ENCODE peak calls at places on chromosome 17, in nine cellular contexts. Q is stomach; A is CD8-positive, alpha-beta T cell; M is A549; V is tibial nerve; N is HepG2; P is heart right ventricle; J is SK-N-SH; K is iPS DF 6.9. X is an unnamed sample. For H3K4me1, the result is how much of the 10 kb centered on the place peaks cover.

GRCh38 chr17:21191698-21192097 is 22.3 kb downstream of the TMEM11 start:
- DNase-seq in Q (no peak), A (no peak), M (no peak), V (no peak), N (no peak), P (no peak), J (peak), K (no peak), X (no peak)

GRCh38 chr17:44931376-44931775 is 16.1 kb upstream of the GFAP start:
- DNase-seq in Q (no peak), A (no peak), M (no peak), V (no peak), N (no peak), P (no peak), J (peak), K (no peak), X (no peak)

GRCh38 chr17:62965149-62965648 is 836 bp upstream of the TANC2 start:
- DNase-seq in Q (no peak), A (no peak), M (no peak), V (no peak), N (no peak), P (no peak), J (no peak), K (no peak), X (peak)

GRCh38 chr17:40551874-40552768 is 13.2 kb downstream of the CCR7 start:
- DNase-seq in Q (peak), A (peak), M (peak), V (peak), N (peak), P (no peak), J (no peak), K (no peak), X (no peak)

GRCh38 chr17:29155235-29155965 is 24.8 kb downstream of the MYO18A start:
- DNase-seq in Q (peak), A (peak), M (peak), V (no peak), N (peak), P (no peak), J (peak), K (no peak), X (no peak)

GRCh38 chr17:12990041-12990808 is 27.6 kb downstream of the ELAC2 start:
- DNase-seq in Q (peak), A (no peak), M (no peak), V (no peak), N (no peak), P (peak), J (no peak), K (no peak), X (no peak)

GRCh38 chr17:69609495-69610315 is 195.2 kb downstream of the MAP2K6 start:
- DNase-seq in Q (no peak), A (no peak), M (peak), V (no peak), N (peak), P (no peak), J (no peak), K (peak), X (no peak)

GRCh38 chr17:5881849-5882248 is 188.3 kb upstream of the WSCD1 start:
- DNase-seq in Q (no peak), A (no peak), M (no peak), V (no peak), N (no peak), P (no peak), J (no peak), K (no peak), X (no peak)

GRCh38 chr17:67891481-67892119 is 66.3 kb downstream of the BPTF start:
- DNase-seq in Q (no peak), A (no peak), M (peak), V (no peak), N (no peak), P (no peak), J (peak), K (no peak), X (no peak)

GRCh38 chr17:43766413-43767052 is 7.9 kb upstream of the SOST start:
- DNase-seq in Q (peak), A (peak), M (peak), V (peak), N (peak), P (peak), J (peak), K (no peak), X (peak)

GRCh38 chr17:42744283-42744805 is 496 bp downstream of the EZH1 start:
- DNase-seq in Q (peak), A (peak), M (peak), V (peak), N (peak), P (peak), J (no peak), K (no peak), X (peak)

GRCh38 chr17:15076991-15077663 is 188.0 kb downstream of the PMP22 start:
- DNase-seq in Q (no peak), A (no peak), M (no peak), V (no peak), N (no peak), P (no peak), J (no peak), K (no peak), X (no peak)

GRCh38 chr17:41633498-41634197 is 9.3 kb upstream of the KRT17 start:
- DNase-seq in Q (no peak), A (no peak), M (peak), V (no peak), N (no peak), P (no peak), J (no peak), K (no peak), X (no peak)

GRCh38 chr17:46027326-46028325 is 28.6 kb downstream of the STH start:
- DNase-seq in Q (no peak), A (no peak), M (no peak), V (no peak), N (no peak), P (no peak), J (no peak), K (no peak), X (no peak)

GRCh38 chr17:82301916-82302497 is 15.4 kb downstream of the CD7 start:
- DNase-seq in Q (no peak), A (peak), M (no peak), V (no peak), N (no peak), P (no peak), J (peak), K (no peak), X (no peak)

GRCh38 chr17:46795379-46795952 is 23.0 kb downstream of the WNT3 start:
- DNase-seq in Q (no peak), A (no peak), M (peak), V (no peak), N (peak), P (no peak), J (no peak), K (no peak), X (no peak)

GRCh38 chr17:4420692-4421131 is 13.0 kb upstream of the SPNS3 start:
- DNase-seq in Q (peak), A (peak), M (peak), V (peak), N (peak), P (peak), J (peak), K (peak), X (peak)

GRCh38 chr17:57874434-57875108 is 24.7 kb upstream of the MRPS23 start:
- DNase-seq in Q (no peak), A (no peak), M (no peak), V (peak), N (no peak), P (peak), J (peak), K (no peak), X (no peak)

GRCh38 chr17:40191237-40192208 is 14.3 kb downstream of the RAPGEFL1 start:
- DNase-seq in Q (peak), A (peak), M (peak), V (peak), N (peak), P (peak), J (peak), K (no peak), X (peak)

GRCh38 chr17:27379863-27380533 is 76.2 kb upstream of the KSR1 start:
- DNase-seq in Q (peak), A (no peak), M (no peak), V (peak), N (no peak), P (peak), J (peak), K (no peak), X (no peak)

GRCh38 chr17:49914096-49914490 is 54.9 kb upstream of the DLX4 start:
- DNase-seq in Q (no peak), A (no peak), M (no peak), V (no peak), N (no peak), P (peak), J (no peak), K (no peak), X (no peak)

GRCh38 chr17:53141731-53142130 is 681.0 kb upstream of the KIF2B start:
- DNase-seq in Q (no peak), A (no peak), M (no peak), V (no peak), N (no peak), P (no peak), J (no peak), K (no peak), X (no peak)

GRCh38 chr17:53499277-53499676 is 323.4 kb upstream of the KIF2B start:
- DNase-seq in Q (no peak), A (no peak), M (no peak), V (no peak), N (no peak), P (no peak), J (peak), K (no peak), X (no peak)

GRCh38 chr17:16915752-16916556 is 56.0 kb downstream of the TNFRSF13B start:
- DNase-seq in Q (peak), A (no peak), M (peak), V (peak), N (peak), P (no peak), J (peak), K (peak), X (no peak)

GRCh38 chr17:63308272-63308671 is 137.8 kb downstream of the CYB561 start:
- DNase-seq in Q (no peak), A (no peak), M (no peak), V (no peak), N (no peak), P (no peak), J (no peak), K (no peak), X (no peak)

GRCh38 chr17:70447588-70447987 is 278.3 kb downstream of the KCNJ2 start:
- DNase-seq in Q (no peak), A (no peak), M (no peak), V (no peak), N (no peak), P (no peak), J (no peak), K (no peak), X (no peak)

DNA sequence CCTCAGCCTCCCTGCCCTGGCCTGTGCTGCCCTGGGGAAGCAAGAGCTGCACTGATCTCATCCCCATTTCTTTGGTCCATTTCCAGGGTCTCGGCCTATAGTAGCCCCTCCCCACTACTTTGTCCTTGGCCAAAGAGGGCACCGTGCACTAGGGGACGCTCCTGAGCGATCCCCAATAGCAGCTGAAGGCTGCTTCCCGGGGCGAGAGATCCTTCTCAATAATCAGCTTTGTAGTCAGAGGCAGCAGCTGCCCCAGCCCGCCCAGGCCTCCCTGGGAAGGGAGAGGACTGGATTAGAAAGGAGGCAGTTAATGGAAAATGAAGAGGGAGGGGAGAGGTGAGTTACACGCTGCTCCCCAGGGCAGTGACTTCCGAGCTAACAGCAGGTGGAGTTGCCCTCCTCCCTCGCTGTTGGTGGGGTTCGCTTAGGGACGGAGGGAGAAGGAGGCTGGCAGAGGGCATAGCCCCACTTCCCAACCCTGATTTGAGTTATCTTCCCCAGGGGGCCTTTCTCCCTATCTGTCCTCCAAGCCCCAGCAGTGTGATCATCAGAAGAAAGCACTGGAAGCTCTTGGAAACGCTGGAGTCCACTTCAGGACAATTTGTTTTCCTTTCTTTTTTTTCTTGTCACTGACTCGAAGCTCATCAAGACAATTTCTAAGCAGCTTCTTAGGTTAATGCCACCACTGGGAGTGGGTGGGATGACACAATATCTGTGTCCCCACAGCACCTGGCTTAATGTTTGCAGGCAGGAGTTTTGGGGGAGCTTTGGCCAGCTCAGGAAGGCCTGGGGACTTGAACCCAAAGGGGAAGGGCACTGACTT is 2.6 kb downstream of the MXRA7 start:
- DNase-seq in Q (no peak), A (no peak), M (no peak), V (no peak), N (peak), P (no peak), J (peak), K (no peak), X (no peak)
- H3K4me3 ChIP-seq in Q (peak), A (no peak), M (no peak), V (no peak), N (peak), P (peak), J (peak), K (no peak), X (no peak)

GRCh38 chr17:32452281-32452680 is 8.0 kb downstream of the PSMD11 start:
- DNase-seq in Q (no peak), A (no peak), M (no peak), V (no peak), N (no peak), P (no peak), J (no peak), K (no peak), X (no peak)
- H3K4me1 ChIP-seq in Q (under half), A (under half), M (under half), V (under half), N (under half), P (under half), J (under half), K (under half), X (under half)

GRCh38 chr17:1469231-1469852 is 13.3 kb upstream of the CRK start:
- DNase-seq in Q (no peak), A (no peak), M (peak), V (no peak), N (no peak), P (no peak), J (no peak), K (no peak), X (no peak)

GRCh38 chr17:1470774-1471462 is 14.9 kb upstream of the CRK start:
- DNase-seq in Q (no peak), A (no peak), M (no peak), V (no peak), N (no peak), P (no peak), J (no peak), K (no peak), X (no peak)

GRCh38 chr17:1467258-1467657 is 11.2 kb upstream of the CRK start:
- DNase-seq in Q (no peak), A (no peak), M (no peak), V (no peak), N (no peak), P (no peak), J (peak), K (no peak), X (no peak)

GRCh38 chr17:1470071-1470773 is 14.2 kb upstream of the CRK start:
- DNase-seq in Q (no peak), A (no peak), M (no peak), V (no peak), N (no peak), P (no peak), J (no peak), K (no peak), X (no peak)

GRCh38 chr17:1467898-1468492 is 12.0 kb upstream of the CRK start:
- DNase-seq in Q (no peak), A (no peak), M (no peak), V (peak), N (peak), P (no peak), J (no peak), K (no peak), X (no peak)
- H3K27ac ChIP-seq in Q (peak), A (no peak), M (no peak), V (peak), N (peak), P (no peak), J (no peak), K (no peak), X (no peak)

DNA sequence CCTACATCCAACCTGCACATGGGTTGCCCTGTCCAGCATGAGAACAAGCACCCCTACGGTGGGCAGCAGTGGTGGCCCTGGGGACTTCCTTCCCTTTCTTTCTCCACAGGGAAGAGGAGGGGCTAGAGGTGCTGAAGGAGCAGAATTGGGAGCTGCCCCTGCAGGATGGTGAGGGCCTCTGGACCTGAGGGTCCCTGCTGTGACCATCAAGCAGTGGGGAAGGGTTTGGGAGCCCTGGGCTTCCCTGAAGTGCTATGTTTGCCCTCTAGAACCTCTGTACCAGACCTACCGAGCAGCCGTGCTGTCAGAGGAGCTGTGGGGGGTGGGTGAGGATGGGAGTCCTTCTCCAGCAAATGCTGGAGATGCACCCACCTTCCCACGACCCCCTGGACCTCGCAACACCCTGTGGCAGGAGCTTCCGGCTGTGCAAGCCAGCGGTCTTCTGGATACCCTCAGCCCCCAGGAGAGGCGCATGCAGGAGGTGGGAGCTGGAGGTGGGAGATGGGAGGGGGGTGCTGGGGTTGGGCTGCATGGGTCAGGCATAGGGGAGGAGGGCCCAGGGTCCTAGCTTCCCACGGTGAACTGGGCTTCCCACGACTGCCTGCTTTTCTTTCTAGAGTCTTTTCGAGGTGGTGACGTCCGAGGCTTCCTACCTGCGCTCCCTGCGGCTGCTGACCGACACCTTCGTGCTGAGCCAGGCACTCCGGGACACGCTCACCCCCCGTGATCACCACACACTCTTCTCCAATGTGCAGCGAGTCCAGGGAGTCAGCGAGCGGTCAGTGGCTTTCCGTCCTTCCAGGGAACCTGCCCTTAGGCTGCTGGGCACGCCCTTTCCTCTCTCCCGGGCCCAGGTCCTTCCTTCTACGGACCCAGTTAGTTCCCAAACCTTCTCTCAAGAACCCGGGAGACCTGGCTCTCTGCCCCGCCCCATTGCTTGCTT is 5.0 kb downstream of the ARHGEF15 start:
- DNase-seq in Q (peak), A (no peak), M (no peak), V (no peak), N (no peak), P (no peak), J (peak), K (no peak), X (no peak)
- H3K4me3 ChIP-seq in Q (no peak), A (no peak), M (no peak), V (no peak), N (no peak), P (no peak), J (no peak), K (peak), X (no peak)

DNA sequence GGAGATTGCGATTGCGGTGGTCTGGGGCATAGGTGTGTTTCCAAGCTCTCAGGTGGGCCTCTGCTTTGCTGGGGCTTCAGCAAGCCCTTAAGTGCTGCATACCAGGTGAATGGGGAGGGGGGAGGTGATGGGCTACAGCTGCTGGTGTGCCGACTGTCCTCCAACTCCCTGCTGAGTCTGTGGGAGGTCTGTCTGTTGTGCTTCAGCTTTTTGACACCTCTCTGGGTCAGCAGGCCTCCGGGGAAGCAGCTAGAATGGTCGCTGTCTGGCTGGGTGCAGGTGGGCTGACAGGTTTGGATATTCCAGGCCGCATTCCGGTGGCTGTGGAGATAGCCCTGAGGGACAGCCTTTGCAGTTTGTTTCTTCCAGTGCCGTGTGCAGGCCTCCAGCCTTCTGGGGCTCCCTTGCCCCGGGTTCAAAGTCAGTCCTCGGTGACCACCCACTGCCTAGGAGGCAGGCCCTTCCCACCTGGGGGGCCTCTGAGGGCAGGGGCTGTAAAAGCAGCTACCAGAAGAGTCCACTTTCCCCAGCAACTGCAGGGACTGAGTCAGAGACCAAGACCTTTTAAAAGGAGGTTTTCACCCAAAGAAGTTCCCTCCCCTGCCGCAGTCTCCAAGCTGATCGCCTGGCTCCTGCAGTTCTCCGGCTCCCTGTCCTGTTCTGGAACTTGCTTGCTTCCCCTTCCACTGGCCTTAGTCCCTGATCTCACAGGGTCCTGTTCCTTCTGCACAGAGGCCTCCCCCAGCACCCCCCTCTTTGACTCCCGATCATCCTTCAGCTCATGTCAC is 2.0 kb upstream of the TTYH2 start:
- DNase-seq in Q (no peak), A (no peak), M (no peak), V (no peak), N (no peak), P (no peak), J (no peak), K (no peak), X (no peak)
- H3K4me1 ChIP-seq in Q (half or more), A (under half), M (under half), V (under half), N (half or more), P (under half), J (under half), K (under half), X (under half)

DNA sequence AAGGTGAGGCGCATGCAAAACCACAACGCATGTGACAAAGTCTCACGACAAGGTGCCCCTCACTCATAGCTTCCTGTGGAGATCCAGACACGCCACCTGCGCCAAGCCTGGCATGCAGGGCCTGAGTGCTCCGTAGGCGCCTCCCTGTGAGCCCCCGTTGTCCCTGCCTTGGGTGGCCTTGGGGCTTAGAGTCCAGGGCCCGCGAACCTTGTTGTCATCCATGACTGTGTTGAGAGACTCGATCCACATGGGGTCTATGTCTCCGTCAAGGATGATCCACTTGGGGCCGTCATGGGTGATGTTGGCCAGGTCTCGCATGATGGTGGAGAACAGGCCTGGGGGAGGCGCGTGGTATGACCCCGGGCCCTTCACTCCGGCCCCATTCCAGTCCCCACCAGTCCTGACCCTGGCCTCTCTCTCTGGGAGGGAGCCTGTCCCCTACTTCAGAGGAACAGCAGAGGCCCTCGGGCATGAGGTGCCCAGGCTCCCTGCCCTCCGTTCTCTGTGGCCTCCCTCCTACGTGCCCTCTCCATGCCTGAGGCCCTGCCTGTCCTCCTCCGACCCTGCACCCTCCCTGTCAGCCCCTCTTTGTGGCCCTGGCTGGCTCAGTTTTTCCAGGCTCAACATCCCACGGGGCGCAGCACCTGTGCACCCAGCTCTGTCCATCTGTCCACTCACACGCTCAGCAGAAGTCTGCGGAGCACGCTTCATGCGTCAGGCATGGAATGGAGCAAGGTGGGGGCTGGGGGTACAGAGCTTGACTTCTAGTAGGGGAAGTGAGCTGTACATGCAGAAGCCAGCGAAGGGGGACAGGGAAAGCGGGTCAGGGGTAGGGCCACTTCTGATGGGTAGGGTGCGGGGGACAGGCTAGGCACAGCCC is 85.7 kb downstream of the DNAH17 start:
- DNase-seq in Q (no peak), A (no peak), M (no peak), V (no peak), N (no peak), P (no peak), J (no peak), K (no peak), X (no peak)
- H3K27ac ChIP-seq in Q (no peak), A (no peak), M (no peak), V (no peak), N (no peak), P (no peak), J (no peak), K (no peak), X (no peak)

X was measured in effector memory CD4-positive, alpha-beta T cell.